ENCODE peak calls at places on chromosomes 13 and 19, in four cellular contexts. J is Peyer's patch, Z is fibroblast of villous mesenchyme, S is astrocyte. D is an unnamed sample.

GRCh38 chr13:51697855-51698254 is 106.1 kb downstream of the DHRS12 start:
- DNase-seq in J (no peak), Z (peak; percentile 35), S (no peak), D (peak; percentile 48)

GRCh38 chr13:32650705-32651311 is 64.6 kb downstream of the PDS5B start:
- DNase-seq in J (no peak), Z (peak; percentile 75), S (peak; percentile 49), D (peak; percentile 87)

GRCh38 chr19:990119-990571 is 6.0 kb downstream of the WDR18 start:
- DNase-seq in J (no peak), Z (no peak), S (no peak), D (no peak)

GRCh38 chr13:68275758-68276157 is 1045.6 kb upstream of the PCDH9 start:
- DNase-seq in J (no peak), Z (no peak), S (no peak), D (no peak)

GRCh38 chr19:38389101-38389925 is 816 bp downstream of the SPRED3 start:
- DNase-seq in J (peak; percentile 50), Z (peak; percentile 69), S (peak; percentile 74), D (peak; percentile 66)

GRCh38 chr19:15640294-15640903 is at the start of gene CYP4F3:
- DNase-seq in J (peak; percentile 98), Z (no peak), S (no peak), D (no peak)

GRCh38 chr13:68813397-68813796 is 1294.2 kb upstream of the ATXN8OS start:
- DNase-seq in J (no peak), Z (no peak), S (no peak), D (no peak)

GRCh38 chr19:17113127-17113785 is 37.7 kb downstream of the MYO9B start:
- DNase-seq in J (no peak), Z (no peak), S (no peak), D (no peak)

GRCh38 chr13:59771272-59771671 is 392.5 kb downstream of the DIAPH3 start:
- DNase-seq in J (no peak), Z (peak; percentile 41), S (no peak), D (peak; percentile 59)

GRCh38 chr13:50594276-50594970 is 249.1 kb downstream of the DLEU7 start:
- DNase-seq in J (no peak), Z (no peak), S (no peak), D (peak; percentile 16)

GRCh38 chr13:41428155-41428554 is 29.2 kb upstream of the RGCC start:
- DNase-seq in J (no peak), Z (no peak), S (no peak), D (no peak)

GRCh38 chr13:100203696-100204367 is 114.9 kb downstream of the PCCA start:
- DNase-seq in J (no peak), Z (peak; percentile 46), S (peak; percentile 86), D (peak; percentile 85)

GRCh38 chr13:93226065-93226622 is 463 bp upstream of the GPC6 start:
- DNase-seq in J (no peak), Z (no peak), S (no peak), D (no peak)

GRCh38 chr19:19068659-19069509 is 5.1 kb downstream of the SLC25A42 start:
- DNase-seq in J (no peak), Z (no peak), S (no peak), D (no peak)

GRCh38 chr19:49362048-49362925 is at the start of gene TEAD2:
- DNase-seq in J (peak; percentile 69), Z (peak; percentile 66), S (peak; percentile 39), D (peak; percentile 25)

GRCh38 chr19:4456566-4456842 is 1.1 kb downstream of the UBXN6 start:
- DNase-seq in J (no peak), Z (peak; percentile 83), S (peak; percentile 63), D (peak; percentile 71)

GRCh38 chr19:51079486-51080110 is 3.1 kb downstream of the KLK14 start:
- DNase-seq in J (no peak), Z (no peak), S (no peak), D (no peak)

GRCh38 chr13:26272621-26273020 is 18.7 kb downstream of the CDK8 start:
- DNase-seq in J (no peak), Z (no peak), S (no peak), D (no peak)

GRCh38 chr13:114105351-114106225 is 26.8 kb downstream of the RASA3 start:
- DNase-seq in J (peak; percentile 35), Z (peak; percentile 71), S (no peak), D (peak; percentile 52)

GRCh38 chr13:40668335-40668734 is 1.9 kb upstream of the FOXO1 start:
- DNase-seq in J (peak; percentile 55), Z (no peak), S (no peak), D (no peak)

GRCh38 chr13:113245858-113246791 is 36.7 kb downstream of the CUL4A start:
- DNase-seq in J (no peak), Z (no peak), S (no peak), D (no peak)

GRCh38 chr19:12364391-12365093 is 941 bp downstream of the ZNF442 start:
- DNase-seq in J (peak; percentile 51), Z (peak; percentile 5), S (peak; percentile 3), D (peak; percentile 30)

GRCh38 chr19:34313188-34313587 is 51.8 kb upstream of the GPI start:
- DNase-seq in J (peak; percentile 55), Z (peak; percentile 66), S (peak; percentile 80), D (peak; percentile 61)
- TF ChIP-seq CTCF in J (no peak), Z (no peak), S (no peak), D (no peak)

GRCh38 chr19:33731886-33732285 is 64.8 kb upstream of the KCTD15 start:
- DNase-seq in J (no peak), Z (no peak), S (no peak), D (no peak)
- H3K4me3 ChIP-seq in J (no peak overlapping the region), Z (no peak overlapping the region), S (no peak overlapping the region), D (no peak overlapping the region)

GRCh38 chr13:109126973-109127615 is 497.7 kb downstream of the MYO16 start:
- DNase-seq in J (no peak), Z (no peak), S (no peak), D (no peak)

GRCh38 chr13:109121826-109122225 is 492.4 kb downstream of the MYO16 start:
- DNase-seq in J (no peak), Z (no peak), S (no peak), D (no peak)

GRCh38 chr13:109119886-109120285 is 490.5 kb downstream of the MYO16 start:
- DNase-seq in J (no peak), Z (no peak), S (no peak), D (peak; percentile 50)

GRCh38 chr13:109123971-109124370 is 494.6 kb downstream of the MYO16 start:
- DNase-seq in J (no peak), Z (no peak), S (no peak), D (peak; percentile 30)
- TF ChIP-seq CTCF in J (no peak), Z (no peak), S (no peak), D (peak; percentile 9)

GRCh38 chr13:76993473-76993872 is 1.6 kb downstream of the CLN5 start:
- DNase-seq in J (no peak), Z (no peak), S (no peak), D (no peak)

GRCh38 chr13:76994281-76994680 is 2.4 kb downstream of the CLN5 start:
- DNase-seq in J (no peak), Z (no peak), S (no peak), D (no peak)

GRCh38 chr13:76991796-76992547 is at the start of gene CLN5:
- DNase-seq in J (peak; percentile 96), Z (peak; percentile 93), S (peak; percentile 85), D (peak; percentile 93)

GRCh38 chr13:76992548-76993001 is 694 bp downstream of the CLN5 start:
- DNase-seq in J (peak; percentile 60), Z (peak; percentile 25), S (peak; percentile 10), D (peak; percentile 29)

DNA sequence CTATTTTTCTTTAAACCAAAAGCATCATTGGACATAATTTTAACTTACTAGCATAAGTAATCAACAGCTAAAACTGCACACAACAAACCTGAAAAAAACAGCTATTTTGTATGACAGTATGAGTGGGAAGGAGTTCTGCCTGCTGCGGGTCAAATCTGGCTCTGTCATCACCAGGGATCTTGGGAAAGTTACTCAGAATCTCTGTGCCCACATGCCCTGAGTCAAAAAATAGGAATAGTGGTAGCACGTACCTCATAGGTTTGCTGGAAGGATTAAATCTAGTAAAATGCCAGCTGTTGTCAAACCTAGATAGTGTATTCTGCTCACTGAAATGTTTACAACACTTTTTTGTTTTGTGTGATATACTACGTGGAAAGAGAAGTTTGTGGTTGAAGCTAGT is 1.1 kb downstream of the CLN5 start:
- DNase-seq in J (no peak), Z (peak; percentile 42), S (peak; percentile 13), D (no peak)
- H3K4me3 ChIP-seq in J (peak overlapping the region; percentile 87), Z (peak overlapping the region; percentile 93), S (peak overlapping the region; percentile 91), D (peak overlapping the region; percentile 95)

DNA sequence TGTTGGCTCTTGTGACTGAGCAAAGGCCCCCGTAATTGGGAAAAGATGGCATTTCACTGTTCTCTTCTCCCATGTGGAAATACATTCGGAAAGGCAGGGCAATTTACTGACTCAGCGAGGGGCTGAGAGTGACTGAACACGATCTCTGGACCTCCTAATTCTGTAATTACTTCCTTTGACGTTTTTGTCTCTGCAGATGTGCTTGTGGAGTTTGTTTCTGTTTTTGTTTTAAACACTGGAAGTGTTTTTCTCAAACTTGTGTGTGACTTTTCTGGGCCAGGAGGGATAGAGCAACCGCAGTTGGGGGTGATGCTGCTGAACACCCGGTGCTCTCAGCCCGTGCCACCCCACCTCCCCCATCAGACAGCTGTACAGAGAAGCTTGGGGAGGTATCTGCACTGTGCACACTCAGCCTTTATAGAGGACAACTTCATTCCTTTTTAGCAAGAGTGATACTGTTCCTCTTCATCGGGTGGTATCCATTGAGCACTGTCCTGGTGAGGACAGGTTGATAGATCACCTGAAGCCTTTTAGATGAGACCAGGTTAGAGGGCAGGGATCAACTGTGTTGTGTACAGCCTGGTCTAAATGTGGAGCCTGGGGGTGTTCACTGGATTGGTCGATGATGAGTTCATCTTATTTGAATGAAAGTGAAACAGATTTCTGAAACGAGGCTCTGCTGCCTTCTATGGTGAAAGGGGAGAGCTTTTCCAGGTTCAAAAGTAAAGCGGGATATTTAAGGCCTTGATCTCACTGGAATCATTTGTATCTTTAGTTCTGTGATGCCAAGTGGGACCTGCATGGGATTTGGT is 117.4 kb downstream of the ESD start:
- DNase-seq in J (no peak), Z (peak; percentile 88), S (no peak), D (peak; percentile 88)
- TF ChIP-seq CTCF in J (peak; percentile 24), Z (no peak), S (no peak), D (peak; percentile 24)

GRCh38 chr19:6963259-6963852 is 57.9 kb downstream of the MBD3L2B start:
- DNase-seq in J (no peak), Z (no peak), S (no peak), D (no peak)
- H3K4me3 ChIP-seq in J (no peak overlapping the region), Z (no peak overlapping the region), S (no peak overlapping the region), D (no peak overlapping the region)

DNA sequence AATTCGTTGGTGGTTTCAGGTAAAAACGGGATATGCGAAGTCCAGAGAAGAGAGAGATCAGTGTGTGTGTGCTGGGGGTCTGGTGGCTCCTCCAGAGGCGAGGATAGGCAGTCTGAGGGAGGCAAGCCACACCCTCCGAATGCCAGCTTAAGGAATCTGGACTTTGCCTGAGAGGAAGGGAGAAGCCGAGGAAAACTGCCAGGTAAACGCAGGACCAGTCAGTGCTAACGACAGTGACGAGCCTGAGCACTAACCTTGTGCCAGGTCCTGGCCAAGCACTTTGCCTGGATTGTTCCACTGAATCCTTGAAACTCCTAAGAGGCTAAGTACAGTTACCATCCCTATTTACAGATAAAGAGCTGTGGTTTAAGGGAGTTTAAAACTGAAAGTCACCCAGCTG is 15.3 kb downstream of the SMG9 start:
- DNase-seq in J (peak; percentile 78), Z (no peak), S (no peak), D (no peak)
- TF ChIP-seq CTCF in J (peak; percentile 12), Z (no peak), S (no peak), D (no peak)